ENCODE peak calls at places on chromosome 15, in seven cellular contexts. One of them, this sample, is unnamed.

GRCh38 chr15:36271048-36271447 is 308.4 kb upstream of the CDIN1 start:
- DNase-seq in astrocyte of the spinal cord: no peak
- DNase-seq in H9: no peak
- DNase-seq in AG04450: no peak
- DNase-seq in lung: no peak
- DNase-seq in GM13977: no peak
- DNase-seq in GM12865: no peak
- DNase-seq in this sample: no peak

GRCh38 chr15:29106551-29107290 is 162.9 kb downstream of the NSMCE3 start:
- DNase-seq in astrocyte of the spinal cord: no peak
- DNase-seq in H9: no peak
- DNase-seq in AG04450: no peak
- DNase-seq in lung: no peak
- DNase-seq in GM13977: no peak
- DNase-seq in GM12865: no peak
- DNase-seq in this sample: no peak

GRCh38 chr15:62453356-62453755 is 288.3 kb upstream of the C2CD4B start:
- DNase-seq in astrocyte of the spinal cord: peak; percentile 33
- DNase-seq in H9: no peak
- DNase-seq in AG04450: no peak
- DNase-seq in lung: no peak
- DNase-seq in GM13977: no peak
- DNase-seq in GM12865: peak; percentile 6
- DNase-seq in this sample: no peak

GRCh38 chr15:88641959-88642452 is 3.2 kb downstream of the ISG20 start:
- DNase-seq in astrocyte of the spinal cord: no peak
- DNase-seq in H9: no peak
- DNase-seq in AG04450: no peak
- DNase-seq in lung: no peak
- DNase-seq in GM13977: no peak
- DNase-seq in GM12865: no peak
- DNase-seq in this sample: no peak

GRCh38 chr15:80654299-80654698 is 40.8 kb upstream of the ABHD17C start:
- DNase-seq in astrocyte of the spinal cord: no peak
- DNase-seq in H9: no peak
- DNase-seq in AG04450: no peak
- DNase-seq in lung: no peak
- DNase-seq in GM13977: no peak
- DNase-seq in GM12865: no peak
- DNase-seq in this sample: no peak

GRCh38 chr15:80769471-80770355 is 9.5 kb upstream of the CEMIP start:
- DNase-seq in astrocyte of the spinal cord: no peak
- DNase-seq in H9: no peak
- DNase-seq in AG04450: no peak
- DNase-seq in lung: no peak
- DNase-seq in GM13977: no peak
- DNase-seq in GM12865: no peak
- DNase-seq in this sample: no peak

GRCh38 chr15:29914441-29915053 is 92.3 kb upstream of the TJP1 start:
- DNase-seq in astrocyte of the spinal cord: no peak
- DNase-seq in H9: no peak
- DNase-seq in AG04450: no peak
- DNase-seq in lung: no peak
- DNase-seq in GM13977: no peak
- DNase-seq in GM12865: no peak
- DNase-seq in this sample: no peak

GRCh38 chr15:59111267-59111666 is 6.3 kb downstream of the CCNB2 start:
- DNase-seq in astrocyte of the spinal cord: no peak
- DNase-seq in H9: no peak
- DNase-seq in AG04450: no peak
- DNase-seq in lung: no peak
- DNase-seq in GM13977: no peak
- DNase-seq in GM12865: no peak
- DNase-seq in this sample: no peak

GRCh38 chr15:22262613-22263020 is 182.3 kb downstream of the OR4M2 start:
- DNase-seq in astrocyte of the spinal cord: no peak
- DNase-seq in H9: no peak
- DNase-seq in AG04450: no peak
- DNase-seq in lung: no peak
- DNase-seq in GM13977: no peak
- DNase-seq in GM12865: no peak
- DNase-seq in this sample: peak; percentile 38

GRCh38 chr15:35450492-35450891 is 95.5 kb downstream of the DPH6 start:
- DNase-seq in astrocyte of the spinal cord: peak; percentile 35
- DNase-seq in H9: no peak
- DNase-seq in AG04450: no peak
- DNase-seq in lung: no peak
- DNase-seq in GM13977: no peak
- DNase-seq in GM12865: no peak
- DNase-seq in this sample: no peak

GRCh38 chr15:33746203-33746602 is 222.1 kb upstream of the CHRM5 start:
- DNase-seq in astrocyte of the spinal cord: no peak
- DNase-seq in H9: no peak
- DNase-seq in AG04450: no peak
- DNase-seq in lung: no peak
- DNase-seq in GM13977: no peak
- DNase-seq in GM12865: no peak
- DNase-seq in this sample: no peak

GRCh38 chr15:90558182-90558581 is 28.5 kb downstream of the CRTC3 start:
- DNase-seq in astrocyte of the spinal cord: peak; percentile 30
- DNase-seq in H9: no peak
- DNase-seq in AG04450: no peak
- DNase-seq in lung: no peak
- DNase-seq in GM13977: no peak
- DNase-seq in GM12865: no peak
- DNase-seq in this sample: no peak

GRCh38 chr15:53658827-53659226 is 100.6 kb downstream of the WDR72 start:
- DNase-seq in astrocyte of the spinal cord: peak; percentile 14
- DNase-seq in H9: no peak
- DNase-seq in AG04450: no peak
- DNase-seq in lung: no peak
- DNase-seq in GM13977: no peak
- DNase-seq in GM12865: no peak
- DNase-seq in this sample: no peak

GRCh38 chr15:71807691-71808091 is 2.7 kb upstream of the NR2E3 start:
- DNase-seq in astrocyte of the spinal cord: peak; percentile 29
- DNase-seq in H9: no peak
- DNase-seq in AG04450: no peak
- DNase-seq in lung: no peak
- DNase-seq in GM13977: no peak
- DNase-seq in GM12865: no peak
- DNase-seq in this sample: no peak

GRCh38 chr15:67032608-67033007 is 32.8 kb upstream of the SMAD3 start:
- DNase-seq in astrocyte of the spinal cord: no peak
- DNase-seq in H9: no peak
- DNase-seq in AG04450: no peak
- DNase-seq in lung: no peak
- DNase-seq in GM13977: no peak
- DNase-seq in GM12865: no peak
- DNase-seq in this sample: no peak

GRCh38 chr15:67035886-67036285 is 29.5 kb upstream of the SMAD3 start:
- DNase-seq in astrocyte of the spinal cord: peak; percentile 47
- DNase-seq in H9: no peak
- DNase-seq in AG04450: no peak
- DNase-seq in lung: no peak
- DNase-seq in GM13977: peak; percentile 12
- DNase-seq in GM12865: no peak
- DNase-seq in this sample: no peak

GRCh38 chr15:67031321-67031720 is 34.1 kb upstream of the SMAD3 start:
- DNase-seq in astrocyte of the spinal cord: no peak
- DNase-seq in H9: no peak
- DNase-seq in AG04450: no peak
- DNase-seq in lung: no peak
- DNase-seq in GM13977: no peak
- DNase-seq in GM12865: no peak
- DNase-seq in this sample: no peak

GRCh38 chr15:67033012-67033411 is 32.4 kb upstream of the SMAD3 start:
- DNase-seq in astrocyte of the spinal cord: no peak
- DNase-seq in H9: peak; percentile 50
- DNase-seq in AG04450: no peak
- DNase-seq in lung: no peak
- DNase-seq in GM13977: no peak
- DNase-seq in GM12865: no peak
- DNase-seq in this sample: peak; percentile 59

GRCh38 chr15:67033521-67033920 is 31.9 kb upstream of the SMAD3 start:
- DNase-seq in astrocyte of the spinal cord: no peak
- DNase-seq in H9: peak; percentile 52
- DNase-seq in AG04450: no peak
- DNase-seq in lung: no peak
- DNase-seq in GM13977: no peak
- DNase-seq in GM12865: no peak
- DNase-seq in this sample: no peak
- TF ChIP-seq CTCF in astrocyte of the spinal cord: no peak
- TF ChIP-seq CTCF in H9: no peak
- TF ChIP-seq CTCF in AG04450: no peak
- TF ChIP-seq CTCF in lung: peak; percentile 5
- TF ChIP-seq CTCF in GM13977: peak; percentile 35
- TF ChIP-seq CTCF in GM12865: no peak
- TF ChIP-seq CTCF in this sample: no peak

DNA sequence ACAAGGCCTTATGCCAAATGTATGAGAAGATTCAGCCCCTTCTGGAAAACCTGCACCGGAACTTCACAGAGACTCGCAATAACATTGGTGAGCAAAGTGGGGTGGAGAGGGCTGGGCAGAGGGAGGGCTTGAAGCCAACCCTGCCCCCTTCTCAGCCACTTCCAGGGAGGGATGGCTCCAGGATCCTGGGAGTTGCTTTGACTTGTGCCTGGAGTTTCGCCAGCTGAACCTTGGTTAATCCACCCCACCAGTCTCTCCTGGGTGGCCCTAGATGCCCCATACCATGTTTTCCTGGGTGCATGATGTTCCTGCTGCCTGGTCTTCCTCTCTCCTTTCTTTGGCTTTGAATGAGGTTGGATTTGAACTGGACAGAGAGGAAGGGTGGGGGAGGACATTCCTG is 10.8 kb downstream of the TBC1D21 start:
- DNase-seq in astrocyte of the spinal cord: no peak
- DNase-seq in H9: peak; percentile 5
- DNase-seq in AG04450: no peak
- DNase-seq in lung: no peak
- DNase-seq in GM13977: no peak
- DNase-seq in GM12865: no peak
- DNase-seq in this sample: no peak
- TF ChIP-seq CTCF in astrocyte of the spinal cord: no peak
- TF ChIP-seq CTCF in H9: no peak
- TF ChIP-seq CTCF in AG04450: no peak
- TF ChIP-seq CTCF in lung: no peak
- TF ChIP-seq CTCF in GM13977: no peak
- TF ChIP-seq CTCF in GM12865: no peak
- TF ChIP-seq CTCF in this sample: no peak

GRCh38 chr15:57820119-57820518 is 113.6 kb downstream of the POLR2M start:
- DNase-seq in astrocyte of the spinal cord: peak; percentile 9
- DNase-seq in H9: no peak
- DNase-seq in AG04450: no peak
- DNase-seq in lung: no peak
- DNase-seq in GM13977: no peak
- DNase-seq in GM12865: no peak
- DNase-seq in this sample: no peak

GRCh38 chr15:57821826-57822225 is 115.3 kb downstream of the POLR2M start:
- DNase-seq in astrocyte of the spinal cord: no peak
- DNase-seq in H9: no peak
- DNase-seq in AG04450: no peak
- DNase-seq in lung: no peak
- DNase-seq in GM13977: no peak
- DNase-seq in GM12865: no peak
- DNase-seq in this sample: no peak

GRCh38 chr15:57827021-57827420 is 120.5 kb downstream of the POLR2M start:
- DNase-seq in astrocyte of the spinal cord: no peak
- DNase-seq in H9: no peak
- DNase-seq in AG04450: no peak
- DNase-seq in lung: no peak
- DNase-seq in GM13977: no peak
- DNase-seq in GM12865: peak; percentile 30
- DNase-seq in this sample: no peak

GRCh38 chr15:57824186-57824585 is 117.7 kb downstream of the POLR2M start:
- DNase-seq in astrocyte of the spinal cord: no peak
- DNase-seq in H9: no peak
- DNase-seq in AG04450: no peak
- DNase-seq in lung: no peak
- DNase-seq in GM13977: no peak
- DNase-seq in GM12865: no peak
- DNase-seq in this sample: peak; percentile 7

GRCh38 chr15:57823325-57823860 is 116.9 kb downstream of the POLR2M start:
- DNase-seq in astrocyte of the spinal cord: no peak
- DNase-seq in H9: no peak
- DNase-seq in AG04450: no peak
- DNase-seq in lung: no peak
- DNase-seq in GM13977: no peak
- DNase-seq in GM12865: no peak
- DNase-seq in this sample: no peak
- TF ChIP-seq CTCF in astrocyte of the spinal cord: no peak
- TF ChIP-seq CTCF in H9: no peak
- TF ChIP-seq CTCF in AG04450: no peak
- TF ChIP-seq CTCF in lung: no peak
- TF ChIP-seq CTCF in GM13977: no peak
- TF ChIP-seq CTCF in GM12865: no peak
- TF ChIP-seq CTCF in this sample: no peak

DNA sequence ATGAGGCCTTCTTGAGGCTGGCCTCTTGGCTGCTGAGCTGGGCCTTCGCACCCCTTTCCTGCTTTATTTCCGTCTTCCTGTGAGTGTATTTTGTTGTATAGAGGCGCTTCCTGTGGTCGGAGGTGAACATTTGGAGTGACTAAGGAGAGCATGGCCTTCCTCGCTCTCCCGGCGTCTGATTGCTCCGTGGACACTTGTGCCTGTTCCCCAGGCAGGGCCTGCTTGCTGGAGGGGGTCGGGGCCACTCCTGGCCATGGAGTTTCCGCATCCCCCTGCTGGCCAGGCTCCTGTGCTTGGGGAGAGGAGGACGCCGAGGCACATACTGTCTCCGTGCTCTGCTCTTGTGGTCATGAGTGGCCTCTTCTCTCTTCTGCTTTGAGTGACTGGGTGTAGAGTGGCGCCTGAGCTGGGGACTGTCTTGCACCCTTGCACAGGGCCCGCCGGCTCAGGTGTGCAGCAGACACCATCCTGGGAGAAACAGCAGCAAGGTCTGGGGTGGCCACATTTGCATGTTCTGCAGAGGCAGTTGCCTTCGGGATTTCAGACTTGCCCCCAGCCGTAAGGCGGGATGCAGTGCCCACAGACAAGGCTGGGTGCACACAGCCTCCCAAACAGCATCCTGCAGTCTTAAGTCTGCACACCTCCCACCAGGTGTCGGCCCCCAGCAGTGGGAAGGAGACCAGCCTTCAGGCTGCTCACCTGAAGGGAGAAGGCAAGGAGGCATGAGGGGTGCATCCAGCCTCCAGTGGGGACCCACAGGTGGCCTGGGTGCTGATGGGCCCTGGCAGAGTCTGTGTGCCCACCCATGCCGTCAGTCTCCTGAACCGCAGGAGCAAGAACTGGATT is 16.4 kb downstream of the KLF13 start:
- DNase-seq in astrocyte of the spinal cord: no peak
- DNase-seq in H9: peak; percentile 59
- DNase-seq in AG04450: no peak
- DNase-seq in lung: no peak
- DNase-seq in GM13977: no peak
- DNase-seq in GM12865: no peak
- DNase-seq in this sample: peak; percentile 55
- TF ChIP-seq CTCF in astrocyte of the spinal cord: no peak
- TF ChIP-seq CTCF in H9: peak; percentile 31
- TF ChIP-seq CTCF in AG04450: no peak
- TF ChIP-seq CTCF in lung: no peak
- TF ChIP-seq CTCF in GM13977: no peak
- TF ChIP-seq CTCF in GM12865: no peak
- TF ChIP-seq CTCF in this sample: no peak

This sample was measured in activated CD8-positive, alpha-beta T cell treated with anti-CD3 and anti-CD28 coated beads for 36 hours.